ENCODE peak calls at places on chromosomes 6 and 20, in five cellular contexts. M, B, D, A and V are unnamed samples.

GRCh38 chr6:80541186-80541585 is 434.7 kb downstream of the BCKDHB start:
- DNase-seq in M (no peak), B (no peak), D (no peak), A (no peak), V (no peak)

GRCh38 chr6:132937466-132937906 is 123.1 kb downstream of the RPS12 start:
- DNase-seq in M (peak), B (no peak), D (peak), A (peak), V (peak)

GRCh38 chr6:170063851-170064617 is 226.8 kb downstream of the DLL1 start:
- DNase-seq in M (no peak), B (no peak), D (no peak), A (no peak), V (no peak)

GRCh38 chr6:43219814-43220213 is 9.5 kb downstream of the DNPH1 start:
- DNase-seq in M (no peak), B (no peak), D (no peak), A (no peak), V (no peak)

GRCh38 chr6:11430036-11430435 is 107.5 kb upstream of the TMEM170B start:
- DNase-seq in M (no peak), B (no peak), D (no peak), A (no peak), V (no peak)

GRCh38 chr6:79810878-79811277 is 136.5 kb downstream of the ELOVL4 start:
- DNase-seq in M (peak), B (no peak), D (no peak), A (no peak), V (no peak)

GRCh38 chr6:47595785-47596184 is 102.6 kb upstream of the ADGRF4 start:
- DNase-seq in M (no peak), B (no peak), D (no peak), A (peak), V (no peak)

GRCh38 chr6:165849539-165850430 is 186.7 kb upstream of the PDE10A start:
- DNase-seq in M (no peak), B (no peak), D (peak), A (no peak), V (no peak)

GRCh38 chr20:32325706-32326506 is 32.2 kb upstream of the ASXL1 start:
- DNase-seq in M (no peak), B (no peak), D (no peak), A (no peak), V (peak)

GRCh38 chr6:151870375-151870774 is 62.9 kb downstream of the ESR1 start:
- DNase-seq in M (no peak), B (no peak), D (no peak), A (no peak), V (no peak)

GRCh38 chr20:10902174-10902573 is 228.4 kb upstream of the JAG1 start:
- DNase-seq in M (no peak), B (no peak), D (no peak), A (no peak), V (no peak)

GRCh38 chr20:10906830-10907229 is 233.0 kb upstream of the JAG1 start:
- DNase-seq in M (no peak), B (no peak), D (no peak), A (no peak), V (no peak)

GRCh38 chr20:10898555-10898954 is 224.8 kb upstream of the JAG1 start:
- DNase-seq in M (no peak), B (no peak), D (no peak), A (no peak), V (no peak)

GRCh38 chr20:10897341-10897740 is 223.5 kb upstream of the JAG1 start:
- DNase-seq in M (no peak), B (no peak), D (no peak), A (no peak), V (no peak)

DNA sequence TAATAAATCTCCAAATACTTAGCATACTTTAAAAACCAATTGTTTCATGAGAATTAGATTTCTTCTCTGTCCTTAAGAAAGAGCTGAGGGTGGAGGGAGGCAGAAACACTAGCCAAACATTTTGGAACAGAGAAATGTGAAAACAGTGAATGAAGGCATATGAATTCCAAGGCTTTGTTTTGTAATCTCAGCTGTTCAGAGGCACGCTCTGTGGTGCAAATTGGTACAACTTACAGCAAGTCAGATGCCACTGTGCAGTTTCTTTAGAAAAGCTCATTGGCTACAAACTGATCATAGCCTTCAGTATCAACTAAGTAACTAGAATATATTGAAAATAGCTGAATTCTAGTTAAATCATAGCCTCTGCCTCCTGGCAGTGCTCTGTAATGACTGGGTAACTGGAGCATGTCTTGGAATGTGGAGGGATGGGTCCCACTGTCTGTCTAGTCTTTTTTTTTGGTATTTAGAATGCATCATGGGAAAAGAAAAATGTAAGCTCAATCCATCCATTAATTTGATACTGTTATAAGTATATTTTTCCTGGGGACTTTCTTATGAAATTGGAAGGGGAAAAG is 229.1 kb upstream of the JAG1 start:
- DNase-seq in M (no peak), B (no peak), D (no peak), A (no peak), V (no peak)
- H3K14ac ChIP-seq in M (no peak), B (no peak), D (no peak), A (no peak), V (no peak)

GRCh38 chr6:74807701-74808100 is 398.2 kb downstream of the COL12A1 start:
- DNase-seq in M (no peak), B (no peak), D (no peak), A (no peak), V (no peak)

GRCh38 chr6:74805841-74806696 is 399.8 kb downstream of the COL12A1 start:
- DNase-seq in M (no peak), B (no peak), D (no peak), A (no peak), V (no peak)
- H2BK12ac ChIP-seq in M (no peak), B (no peak), D (no peak), A (no peak), V (no peak)

DNA sequence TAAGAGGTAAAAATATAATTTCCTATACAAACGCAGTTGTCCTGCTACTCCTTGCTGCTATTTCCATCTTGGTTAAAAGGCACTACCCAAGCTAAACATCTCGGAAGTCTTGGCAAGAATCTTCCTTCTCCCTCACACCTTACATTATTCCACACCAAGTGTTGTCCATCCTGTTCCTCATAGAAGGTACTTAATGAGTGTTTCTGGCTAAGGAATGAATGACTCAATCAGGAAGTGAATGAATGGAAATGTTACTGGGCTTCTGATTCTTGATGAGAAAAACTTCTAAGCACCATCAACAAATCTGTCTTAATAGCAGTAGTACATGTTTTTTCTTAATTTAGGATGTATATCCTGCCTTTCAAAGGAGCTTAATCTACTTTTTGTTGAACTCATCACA is 40.6 kb upstream of the RSPO3 start:
- DNase-seq in M (no peak), B (no peak), D (no peak), A (no peak), V (no peak)
- H3K4ac ChIP-seq in M (no peak), B (no peak), D (no peak), A (no peak), V (no peak)

GRCh38 chr20:50278684-50279531 is 88.3 kb downstream of the CEBPB start:
- DNase-seq in M (no peak), B (no peak), D (no peak), A (peak), V (peak)
- H3K14ac ChIP-seq in M (no peak), B (no peak), D (peak), A (peak), V (no peak)

DNA sequence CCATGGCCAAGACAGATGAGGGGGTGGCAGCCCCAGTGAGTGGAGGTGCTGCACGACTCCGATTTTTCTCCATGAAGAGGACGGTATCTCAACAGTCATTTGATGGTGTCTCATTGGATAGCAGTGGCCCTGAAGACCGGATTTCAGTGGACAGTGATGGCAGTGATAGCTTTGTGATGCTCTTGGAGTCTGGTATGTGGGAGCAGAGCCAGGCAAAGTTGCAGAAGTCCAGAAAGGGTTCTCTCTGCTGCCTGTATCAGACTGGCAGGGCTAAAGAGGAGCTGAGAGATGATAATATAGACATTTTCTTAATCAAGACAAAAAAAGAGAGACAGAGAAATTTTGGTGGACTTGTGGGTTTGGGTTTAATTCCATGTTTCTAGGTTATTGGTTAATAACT is 23.8 kb downstream of the TAF11 start:
- DNase-seq in M (no peak), B (no peak), D (no peak), A (no peak), V (no peak)
- H2BK12ac ChIP-seq in M (no peak), B (no peak), D (no peak), A (no peak), V (no peak)

GRCh38 chr20:9578584-9578983 is 64.2 kb downstream of the LAMP5 start:
- DNase-seq in M (no peak), B (no peak), D (no peak), A (no peak), V (no peak)

GRCh38 chr20:9576695-9577094 is 62.3 kb downstream of the LAMP5 start:
- DNase-seq in M (no peak), B (no peak), D (no peak), A (no peak), V (no peak)

GRCh38 chr20:9581509-9581908 is 67.1 kb downstream of the LAMP5 start:
- DNase-seq in M (no peak), B (no peak), D (no peak), A (no peak), V (no peak)

GRCh38 chr20:9583151-9583550 is 68.8 kb downstream of the LAMP5 start:
- DNase-seq in M (no peak), B (no peak), D (no peak), A (no peak), V (no peak)

GRCh38 chr20:9582137-9582536 is 67.7 kb downstream of the LAMP5 start:
- DNase-seq in M (no peak), B (no peak), D (no peak), A (no peak), V (no peak)
- H3K4ac ChIP-seq in M (no peak), B (no peak), D (no peak), A (no peak), V (no peak)

GRCh38 chr6:145813285-145814034 is 1.1 kb downstream of the FBXO30 start:
- DNase-seq in M (no peak), B (no peak), D (no peak), A (peak), V (peak)
- H3K14ac ChIP-seq in M (no peak), B (no peak), D (no peak), A (no peak), V (no peak)